ENCODE peak calls at places on chromosomes 12 and 14, in five cellular contexts. Z, L, I, R and H are unnamed samples.

GRCh38 chr12:32820376-32820931 is 64.8 kb upstream of the YARS2 start:
- DNase-seq in Z (no peak), L (no peak), I (no peak), R (no peak), H (no peak)

GRCh38 chr12:76552343-76552938 is 7.1 kb downstream of the OSBPL8 start:
- DNase-seq in Z (no peak), L (no peak), I (no peak), R (no peak), H (no peak)

GRCh38 chr12:1808036-1808797 is 12.1 kb upstream of the LRTM2 start:
- DNase-seq in Z (no peak), L (no peak), I (no peak), R (no peak), H (no peak)

GRCh38 chr14:63045612-63046320 is 508 bp upstream of the KCNH5 start:
- DNase-seq in Z (no peak), L (peak), I (no peak), R (peak), H (no peak)

GRCh38 chr12:132163041-132163910 is 19.0 kb downstream of the NOC4L start:
- DNase-seq in Z (no peak), L (no peak), I (no peak), R (no peak), H (no peak)

GRCh38 chr12:62760779-62761178 is 174.2 kb downstream of the PPM1H start:
- DNase-seq in Z (no peak), L (no peak), I (no peak), R (no peak), H (no peak)

GRCh38 chr14:58772061-58772604 is 134.4 kb downstream of the DACT1 start:
- DNase-seq in Z (no peak), L (no peak), I (no peak), R (no peak), H (no peak)

GRCh38 chr12:45601888-45602287 is 127.6 kb upstream of the ARID2 start:
- DNase-seq in Z (no peak), L (no peak), I (no peak), R (peak), H (no peak)

GRCh38 chr12:30782316-30783173 is 27.8 kb upstream of the CAPRIN2 start:
- DNase-seq in Z (no peak), L (no peak), I (no peak), R (no peak), H (no peak)

GRCh38 chr14:20143911-20144310 is 5.3 kb downstream of the OR4N5 start:
- DNase-seq in Z (no peak), L (no peak), I (no peak), R (no peak), H (no peak)

GRCh38 chr14:34665785-34666425 is 36.0 kb upstream of the SNX6 start:
- DNase-seq in Z (no peak), L (no peak), I (no peak), R (no peak), H (peak)

GRCh38 chr14:87108726-87109125 is 884.3 kb downstream of the GALC start:
- DNase-seq in Z (no peak), L (no peak), I (no peak), R (no peak), H (no peak)

GRCh38 chr14:61574514-61574807 is 120.9 kb upstream of the HIF1A start:
- DNase-seq in Z (no peak), L (no peak), I (no peak), R (no peak), H (no peak)

GRCh38 chr14:95774265-95775160 is 60.6 kb upstream of the TCL1A start:
- DNase-seq in Z (peak), L (peak), I (no peak), R (peak), H (peak)

GRCh38 chr12:64451687-64452558 is at the start of gene TBK1:
- DNase-seq in Z (peak), L (peak), I (peak), R (peak), H (peak)

GRCh38 chr12:78793491-78793890 is 71.1 kb upstream of the SYT1 start:
- DNase-seq in Z (no peak), L (no peak), I (no peak), R (no peak), H (no peak)

GRCh38 chr14:64811676-64812075 is 68.0 kb downstream of the SPTB start:
- DNase-seq in Z (no peak), L (no peak), I (no peak), R (no peak), H (no peak)

GRCh38 chr12:2317819-2318218 is 265.0 kb downstream of the CACNA1C start:
- DNase-seq in Z (no peak), L (no peak), I (no peak), R (no peak), H (no peak)

GRCh38 chr14:90808759-90809529 is 7.3 kb downstream of the TTC7B start:
- DNase-seq in Z (no peak), L (no peak), I (no peak), R (no peak), H (no peak)

GRCh38 chr14:23248601-23249000 is 10.9 kb downstream of the RNF212B start:
- DNase-seq in Z (no peak), L (no peak), I (no peak), R (no peak), H (no peak)

GRCh38 chr12:91986084-91986483 is 159.6 kb downstream of the BTG1 start:
- DNase-seq in Z (no peak), L (no peak), I (no peak), R (no peak), H (no peak)

GRCh38 chr12:45613306-45613705 is 116.2 kb upstream of the ARID2 start:
- DNase-seq in Z (no peak), L (no peak), I (no peak), R (no peak), H (no peak)

GRCh38 chr12:58633479-58633878 is 286.8 kb downstream of the LRIG3 start:
- DNase-seq in Z (no peak), L (no peak), I (no peak), R (no peak), H (no peak)

GRCh38 chr14:89386214-89386886 is 30.7 kb downstream of the FOXN3 start:
- DNase-seq in Z (no peak), L (no peak), I (no peak), R (no peak), H (no peak)

GRCh38 chr12:108875682-108876361 is 4.1 kb upstream of the DAO start:
- DNase-seq in Z (no peak), L (no peak), I (no peak), R (no peak), H (no peak)

GRCh38 chr12:43653917-43654316 is 101.9 kb upstream of the ADAMTS20 start:
- DNase-seq in Z (no peak), L (no peak), I (no peak), R (no peak), H (no peak)

GRCh38 chr12:26229910-26230309 is 34.5 kb downstream of the SSPN start:
- DNase-seq in Z (no peak), L (no peak), I (no peak), R (no peak), H (no peak)

GRCh38 chr12:7096006-7096903 is 4.0 kb upstream of the C1R start:
- DNase-seq in Z (no peak), L (no peak), I (no peak), R (no peak), H (no peak)

GRCh38 chr12:110622582-110622981 is 8.7 kb downstream of the TCTN1 start:
- DNase-seq in Z (no peak), L (no peak), I (no peak), R (no peak), H (no peak)

GRCh38 chr12:77220586-77220985 is 155.2 kb upstream of the E2F7 start:
- DNase-seq in Z (no peak), L (no peak), I (no peak), R (no peak), H (no peak)

GRCh38 chr14:74566174-74567125 is 45.6 kb downstream of the LTBP2 start:
- DNase-seq in Z (no peak), L (no peak), I (no peak), R (no peak), H (no peak)

GRCh38 chr12:107336705-107337104 is 243.4 kb upstream of the CRY1 start:
- DNase-seq in Z (no peak), L (no peak), I (no peak), R (no peak), H (no peak)

GRCh38 chr14:66910306-66910705 is 278.9 kb upstream of the GARIN2 start:
- DNase-seq in Z (no peak), L (no peak), I (no peak), R (no peak), H (no peak)

GRCh38 chr14:61493239-61493638 is 171.9 kb downstream of the PRKCH start:
- DNase-seq in Z (peak), L (no peak), I (no peak), R (no peak), H (no peak)